ENCODE peak calls at places on chromosome 18, in nine cellular contexts. O is DND-41; N is IMR-90; Z is EL; L is pancreas; M is stimulated activated CD8-positive, alpha-beta memory T cell treated with anti-CD3 and anti-CD28 coated beads, Interleukin-4, amount 100 ng/mL, for 1 hour; D is mucosa of gallbladder; K is body of pancreas; U is hippocampal formation. J is an unnamed sample.

GRCh38 chr18:22346342-22346967 is 71.3 kb downstream of the CTAGE1 start:
- DNase-seq in O (no peak), K (peak), N (peak), D (peak), M (peak), L (peak), U (no peak), Z (peak), J (no peak)

GRCh38 chr18:7415081-7415894 is 151.8 kb upstream of the PTPRM start:
- DNase-seq in M (no peak), K (peak), D (no peak), L (no peak), Z (no peak), U (no peak), O (no peak), N (no peak), J (no peak)

GRCh38 chr18:6370886-6371635 is 43.6 kb downstream of the L3MBTL4 start:
- DNase-seq in Z (no peak), D (peak), K (peak), L (peak), U (no peak), M (no peak), N (no peak), O (no peak), J (no peak)

GRCh38 chr18:67428805-67429204 is 87.7 kb downstream of the DSEL start:
- DNase-seq in U (no peak), D (no peak), O (no peak), Z (peak), K (no peak), L (no peak), M (no peak), N (peak), J (no peak)

GRCh38 chr18:58887613-58887963 is 22.9 kb downstream of the ZNF532 start:
- DNase-seq in Z (peak), U (no peak), M (no peak), O (peak), K (peak), D (peak), N (no peak), L (peak), J (no peak)

GRCh38 chr18:13260114-13260926 is 41.8 kb downstream of the LDLRAD4 start:
- DNase-seq in U (no peak), D (no peak), K (peak), Z (no peak), M (no peak), O (no peak), L (no peak), N (no peak), J (no peak)

GRCh38 chr18:28963481-28963880 is 786.6 kb upstream of the CDH2 start:
- DNase-seq in Z (peak), D (no peak), L (no peak), M (no peak), K (no peak), O (no peak), U (no peak), N (peak), J (no peak)

GRCh38 chr18:46213295-46213694 is 109.1 kb downstream of the HAUS1 start:
- DNase-seq in M (no peak), D (no peak), K (no peak), Z (peak), N (no peak), L (no peak), O (no peak), U (no peak), J (no peak)

GRCh38 chr18:63320690-63321265 is 1.2 kb upstream of the BCL2 start:
- DNase-seq in L (peak), Z (peak), N (peak), K (peak), U (no peak), D (peak), M (no peak), O (peak), J (no peak)

GRCh38 chr18:44594779-44595467 is 85.8 kb upstream of the SETBP1 start:
- DNase-seq in D (no peak), N (peak), K (no peak), Z (peak), M (no peak), U (no peak), L (no peak), O (no peak), J (no peak)

GRCh38 chr18:10398571-10398970 is 55.9 kb upstream of the APCDD1 start:
- DNase-seq in M (no peak), Z (no peak), L (no peak), O (no peak), N (no peak), U (peak), K (no peak), D (no peak), J (no peak)

GRCh38 chr18:69616114-69616513 is 215.4 kb downstream of the DOK6 start:
- DNase-seq in Z (no peak), O (no peak), L (no peak), M (no peak), N (no peak), K (no peak), U (no peak), D (no peak), J (no peak)

GRCh38 chr18:75360941-75361340 is 66.6 kb downstream of the SMIM21 start:
- DNase-seq in U (no peak), K (no peak), O (no peak), M (no peak), L (no peak), D (no peak), N (no peak), Z (no peak), J (no peak)

GRCh38 chr18:11750581-11751304 is 61.7 kb downstream of the GNAL start:
- DNase-seq in K (no peak), U (no peak), O (no peak), Z (no peak), L (no peak), D (no peak), N (no peak), M (no peak), J (no peak)

GRCh38 chr18:3554811-3555427 is 104.9 kb downstream of the TGIF1 start:
- DNase-seq in M (no peak), L (no peak), D (no peak), Z (no peak), O (no peak), N (no peak), U (no peak), K (no peak), J (no peak)

GRCh38 chr18:7152485-7152884 is 34.9 kb upstream of the LAMA1 start:
- DNase-seq in M (no peak), Z (no peak), D (no peak), U (no peak), K (no peak), L (no peak), O (no peak), N (no peak), J (no peak)

GRCh38 chr18:22494771-22495170 is 77.1 kb upstream of the CTAGE1 start:
- DNase-seq in U (no peak), L (no peak), K (no peak), D (no peak), O (no peak), Z (peak), M (no peak), N (peak), J (no peak)

GRCh38 chr18:44819944-44820510 is 139.3 kb downstream of the SETBP1 start:
- DNase-seq in N (no peak), Z (no peak), D (peak), O (no peak), U (no peak), L (no peak), K (peak), M (no peak), J (no peak)

GRCh38 chr18:75472391-75472790 is 44.9 kb upstream of the SMIM21 start:
- DNase-seq in M (no peak), N (no peak), O (no peak), U (no peak), Z (no peak), K (no peak), D (no peak), L (no peak), J (no peak)

GRCh38 chr18:40293311-40293710 is 1661.7 kb upstream of the PIK3C3 start:
- DNase-seq in K (no peak), M (no peak), N (no peak), U (no peak), Z (no peak), D (no peak), O (no peak), L (no peak), J (no peak)

GRCh38 chr18:28281400-28281799 is 104.5 kb upstream of the CDH2 start:
- DNase-seq in Z (peak), D (no peak), N (no peak), U (no peak), K (no peak), O (no peak), M (no peak), L (no peak), J (no peak)

GRCh38 chr18:48955528-48956261 is 4.9 kb upstream of the SMAD7 start:
- DNase-seq in D (peak), O (no peak), Z (peak), N (peak), U (no peak), L (no peak), M (no peak), K (peak), J (no peak)

GRCh38 chr18:79898952-79899608 is 52.4 kb downstream of the SLC66A2 start:
- DNase-seq in U (no peak), D (no peak), L (no peak), K (no peak), M (no peak), N (no peak), O (no peak), Z (no peak), J (no peak)

GRCh38 chr18:21903688-21904087 is 163.1 kb downstream of the MIB1 start:
- DNase-seq in U (no peak), L (no peak), D (no peak), K (no peak), M (no peak), Z (no peak), N (no peak), O (no peak), J (no peak)

GRCh38 chr18:70288171-70288850 is 534 bp upstream of the SOCS6 start:
- DNase-seq in D (no peak), M (no peak), L (peak), Z (peak), U (no peak), K (peak), O (no peak), N (peak), J (no peak)

GRCh38 chr18:46950064-46950656 is 32.8 kb downstream of the KATNAL2 start:
- DNase-seq in Z (peak), K (no peak), U (no peak), O (no peak), N (no peak), L (no peak), M (no peak), D (no peak), J (no peak)